ENCODE peak calls at places on chromosomes 6 and 20, in eight cellular contexts. O, N, P, K, V, J, Q and W are unnamed samples.

GRCh38 chr20:43191946-43192847 is 2.5 kb upstream of the PTPRT start:
- DNase-seq in O (no peak), N (no peak), P (no peak), K (no peak), V (no peak), J (peak; percentile 51), Q (no peak), W (peak; percentile 50)

GRCh38 chr20:45269754-45270270 is 15.4 kb upstream of the SLPI start:
- DNase-seq in O (no peak), N (no peak), P (no peak), K (no peak), V (no peak), J (no peak), Q (no peak), W (no peak)

GRCh38 chr6:41531591-41532582 is 14.3 kb upstream of the FOXP4 start:
- DNase-seq in O (no peak), N (peak; percentile 8), P (no peak), K (peak; percentile 40), V (peak; percentile 46), J (no peak), Q (no peak), W (peak; percentile 66)

GRCh38 chr6:33160728-33161323 is 31.4 kb downstream of the COL11A2 start:
- DNase-seq in O (peak; percentile 87), N (peak; percentile 89), P (peak; percentile 74), K (no peak), V (no peak), J (no peak), Q (peak; percentile 82), W (no peak)

GRCh38 chr20:36932476-36933426 is 18.8 kb downstream of the SAMHD1 start:
- DNase-seq in O (no peak), N (peak; percentile 66), P (no peak), K (no peak), V (no peak), J (peak; percentile 53), Q (peak; percentile 53), W (no peak)

GRCh38 chr6:134267917-134268361 is 50.0 kb downstream of the SGK1 start:
- DNase-seq in O (peak; percentile 31), N (no peak), P (no peak), K (no peak), V (no peak), J (no peak), Q (no peak), W (no peak)

GRCh38 chr20:56001106-56001785 is 4.1 kb downstream of the CBLN4 start:
- DNase-seq in O (no peak), N (no peak), P (no peak), K (no peak), V (no peak), J (peak; percentile 57), Q (no peak), W (no peak)

GRCh38 chr20:59042151-59042795 is at the start of gene PRELID3B:
- DNase-seq in O (peak; percentile 73), N (peak; percentile 20), P (no peak), K (peak; percentile 23), V (no peak), J (peak; percentile 61), Q (no peak), W (no peak)

GRCh38 chr6:34053721-34054120 is 92.2 kb downstream of the GRM4 start:
- DNase-seq in O (peak; percentile 66), N (no peak), P (no peak), K (no peak), V (no peak), J (no peak), Q (no peak), W (no peak)

GRCh38 chr6:158628542-158628941 is 16.0 kb downstream of the DYNLT1 start:
- DNase-seq in O (peak; percentile 14), N (no peak), P (peak; percentile 40), K (no peak), V (no peak), J (peak; percentile 42), Q (peak; percentile 51), W (no peak)

GRCh38 chr6:155314773-155315515 is 660 bp upstream of the TFB1M start:
- DNase-seq in O (no peak), N (peak; percentile 90), P (peak; percentile 70), K (peak; percentile 6), V (no peak), J (peak; percentile 83), Q (peak; percentile 71), W (peak; percentile 78)

GRCh38 chr6:88145298-88145963 is 20.7 kb downstream of the CNR1 start:
- DNase-seq in O (no peak), N (no peak), P (no peak), K (no peak), V (no peak), J (no peak), Q (no peak), W (no peak)

GRCh38 chr6:17418281-17419188 is 25.1 kb downstream of the CAP2 start:
- DNase-seq in O (no peak), N (no peak), P (no peak), K (no peak), V (no peak), J (no peak), Q (no peak), W (no peak)

GRCh38 chr20:41050361-41051019 is 21.9 kb downstream of the TOP1 start:
- DNase-seq in O (no peak), N (peak; percentile 49), P (no peak), K (no peak), V (no peak), J (no peak), Q (no peak), W (no peak)

GRCh38 chr20:48728042-48728837 is 99.6 kb downstream of the PREX1 start:
- DNase-seq in O (no peak), N (no peak), P (no peak), K (no peak), V (no peak), J (no peak), Q (no peak), W (no peak)

GRCh38 chr6:131255434-131255833 is 120.2 kb downstream of the AKAP7 start:
- DNase-seq in O (no peak), N (no peak), P (no peak), K (no peak), V (no peak), J (no peak), Q (no peak), W (no peak)

GRCh38 chr20:20407891-20408805 is 40.2 kb downstream of the INSM1 start:
- DNase-seq in O (no peak), N (peak; percentile 47), P (no peak), K (no peak), V (no peak), J (no peak), Q (no peak), W (peak; percentile 58)

GRCh38 chr6:92893741-92894140 is 525.6 kb downstream of the EPHA7 start:
- DNase-seq in O (no peak), N (peak; percentile 86), P (no peak), K (no peak), V (no peak), J (no peak), Q (no peak), W (no peak)
- H3K4me1 ChIP-seq in O (no peaks in the 10 kb centered on the region), N (no peaks in the 10 kb centered on the region), P (no peaks in the 10 kb centered on the region), K (no peaks in the 10 kb centered on the region), V (no peaks in the 10 kb centered on the region), J (no peaks in the 10 kb centered on the region), Q (no peaks in the 10 kb centered on the region), W (no peaks in the 10 kb centered on the region)

DNA sequence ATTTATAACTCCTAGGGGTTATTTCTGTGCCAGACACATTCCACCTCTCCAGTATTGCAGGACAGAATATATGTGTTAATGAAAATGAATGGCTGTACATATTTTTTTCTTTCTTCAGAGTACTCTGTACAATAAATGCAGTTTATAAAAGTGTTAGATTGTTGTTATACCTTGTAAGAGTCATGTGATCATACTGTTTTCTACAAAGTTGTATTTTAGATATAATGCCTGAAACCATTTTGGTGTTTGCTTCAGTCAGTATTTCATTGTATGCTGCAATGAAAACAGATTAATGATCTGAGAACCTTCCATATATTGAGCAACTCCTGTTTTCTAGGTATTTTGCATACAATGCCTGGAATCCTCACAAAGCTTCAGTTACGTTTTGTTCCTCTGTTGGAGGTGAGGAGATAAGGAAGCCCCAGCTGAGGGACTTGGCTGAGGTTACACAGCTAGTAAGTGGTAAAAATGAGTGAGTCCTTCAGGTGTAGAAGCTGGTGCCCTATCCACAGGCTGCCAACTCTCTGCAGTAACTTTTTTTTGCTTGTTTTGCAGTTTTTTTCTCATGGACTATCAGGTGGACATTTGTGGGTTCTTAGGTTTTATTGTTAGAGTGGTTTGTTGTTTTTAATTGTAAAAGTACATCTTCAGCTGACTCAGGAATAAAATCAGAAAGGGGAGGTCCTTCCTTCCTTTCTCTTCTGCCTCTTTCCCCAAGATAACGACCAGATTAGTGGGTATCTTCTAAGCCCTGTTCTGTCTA is 11.6 kb downstream of the PDCD2 start:
- DNase-seq in O (no peak), N (no peak), P (no peak), K (no peak), V (no peak), J (no peak), Q (no peak), W (no peak)
- H3K36me3 ChIP-seq in O (no peaks in the 10 kb centered on the region), N (peaks cover 5% of the 10 kb centered on the region), P (peaks cover 95% of the 10 kb centered on the region), K (peaks cover 40% of the 10 kb centered on the region), V (peaks cover 45% of the 10 kb centered on the region), J (peaks cover 8% of the 10 kb centered on the region), Q (peaks cover 95% of the 10 kb centered on the region), W (peaks cover 54% of the 10 kb centered on the region)

GRCh38 chr20:50968289-50968688 is 9.7 kb downstream of the MOCS3 start:
- DNase-seq in O (no peak), N (no peak), P (no peak), K (no peak), V (no peak), J (no peak), Q (no peak), W (no peak)

GRCh38 chr20:50969416-50969815 is 10.8 kb downstream of the MOCS3 start:
- DNase-seq in O (no peak), N (no peak), P (no peak), K (no peak), V (no peak), J (no peak), Q (no peak), W (no peak)

GRCh38 chr20:50975701-50976330 is 17.2 kb downstream of the MOCS3 start:
- DNase-seq in O (no peak), N (no peak), P (no peak), K (no peak), V (no peak), J (no peak), Q (no peak), W (no peak)

GRCh38 chr20:50967621-50968020 is 9.0 kb downstream of the MOCS3 start:
- DNase-seq in O (no peak), N (no peak), P (no peak), K (no peak), V (no peak), J (no peak), Q (no peak), W (no peak)

GRCh38 chr20:50969912-50970311 is 11.3 kb downstream of the MOCS3 start:
- DNase-seq in O (no peak), N (no peak), P (no peak), K (no peak), V (no peak), J (no peak), Q (no peak), W (no peak)
- H3K27me3 ChIP-seq in O (no peaks in the 10 kb centered on the region), N (peaks cover 3% of the 10 kb centered on the region), P (no peaks in the 10 kb centered on the region), K (no peaks in the 10 kb centered on the region), V (no peaks in the 10 kb centered on the region), J (no peaks in the 10 kb centered on the region), Q (no peaks in the 10 kb centered on the region), W (peaks cover 12% of the 10 kb centered on the region)

GRCh38 chr20:61014486-61014885 is 237.6 kb upstream of the CDH4 start:
- DNase-seq in O (no peak), N (no peak), P (no peak), K (no peak), V (no peak), J (no peak), Q (no peak), W (no peak)

GRCh38 chr20:61019322-61019721 is 232.7 kb upstream of the CDH4 start:
- DNase-seq in O (no peak), N (no peak), P (no peak), K (no peak), V (no peak), J (no peak), Q (no peak), W (no peak)

GRCh38 chr20:61015602-61016001 is 236.5 kb upstream of the CDH4 start:
- DNase-seq in O (no peak), N (no peak), P (no peak), K (no peak), V (no peak), J (no peak), Q (no peak), W (no peak)
- H3K4me1 ChIP-seq in O (no peaks in the 10 kb centered on the region), N (no peaks in the 10 kb centered on the region), P (no peaks in the 10 kb centered on the region), K (no peaks in the 10 kb centered on the region), V (no peaks in the 10 kb centered on the region), J (no peaks in the 10 kb centered on the region), Q (no peaks in the 10 kb centered on the region), W (no peaks in the 10 kb centered on the region)